ENCODE peak calls at places on chromosome 4, in eight cellular contexts. I is stomach, G is esophagus muscularis mucosa, L is K562, Z is transverse colon, C is GM12878, O is suprapubic skin, F is SK-N-SH. Q is an unnamed sample.

GRCh38 chr4:26860922-26861433 is 337 bp downstream of the STIM2 start:
- DNase-seq in C (no peak), I (peak), F (peak), G (no peak), L (no peak), O (peak), Z (peak), Q (peak)

GRCh38 chr4:25883565-25883964 is 20.8 kb upstream of the SEL1L3 start:
- DNase-seq in G (no peak), Z (no peak), F (no peak), O (no peak), C (no peak), I (no peak), L (no peak), Q (no peak)

GRCh38 chr4:138087181-138087714 is 154.9 kb downstream of the SLC7A11 start:
- DNase-seq in F (no peak), O (no peak), C (no peak), Z (no peak), I (no peak), L (no peak), G (no peak), Q (no peak)

GRCh38 chr4:148284526-148285193 is 157.6 kb downstream of the NR3C2 start:
- DNase-seq in L (no peak), O (no peak), Z (no peak), C (no peak), I (no peak), G (no peak), F (peak), Q (no peak)

GRCh38 chr4:1055721-1056590 is 44.5 kb downstream of the FGFRL1 start:
- DNase-seq in L (peak), I (peak), F (peak), O (peak), G (no peak), Z (peak), C (no peak), Q (peak)

GRCh38 chr4:145843651-145844050 is 95.0 kb downstream of the ZNF827 start:
- DNase-seq in G (no peak), Z (no peak), I (no peak), F (no peak), L (no peak), O (no peak), C (no peak), Q (no peak)

GRCh38 chr4:141117935-141118334 is 15.3 kb downstream of the RNF150 start:
- DNase-seq in G (no peak), F (no peak), Z (no peak), C (no peak), L (no peak), O (no peak), I (no peak), Q (no peak)

GRCh38 chr4:55291227-55291629 is 54.8 kb upstream of the SRD5A3 start:
- DNase-seq in I (no peak), L (no peak), C (no peak), O (no peak), G (no peak), Z (no peak), F (no peak), Q (peak)

GRCh38 chr4:16772366-16772850 is 126.0 kb downstream of the LDB2 start:
- DNase-seq in Z (no peak), F (no peak), I (no peak), L (no peak), G (no peak), O (no peak), C (no peak), Q (no peak)

GRCh38 chr4:180665994-180666818 is 1577.0 kb upstream of the TENM3 start:
- DNase-seq in G (no peak), C (no peak), I (no peak), Z (no peak), O (no peak), L (peak), F (peak), Q (no peak)

GRCh38 chr4:85455942-85456341 is 19.0 kb upstream of the ARHGAP24 start:
- DNase-seq in G (no peak), Z (no peak), L (no peak), F (no peak), C (no peak), I (no peak), O (no peak), Q (no peak)

GRCh38 chr4:108477527-108478108 is 142.8 kb upstream of the RPL34 start:
- DNase-seq in O (no peak), I (no peak), L (no peak), F (no peak), G (no peak), C (no peak), Z (no peak), Q (no peak)

GRCh38 chr4:13541720-13542576 is 2.4 kb downstream of the NKX3-2 start:
- DNase-seq in O (no peak), C (no peak), G (peak), L (no peak), F (peak), Z (peak), I (no peak), Q (peak)

GRCh38 chr4:107801766-107802211 is 22.9 kb upstream of the SGMS2 start:
- DNase-seq in O (no peak), L (no peak), G (no peak), C (no peak), Z (no peak), I (no peak), F (no peak), Q (no peak)

GRCh38 chr4:148235809-148236208 is 206.4 kb downstream of the NR3C2 start:
- DNase-seq in O (no peak), G (no peak), L (no peak), I (no peak), C (no peak), F (no peak), Z (no peak), Q (no peak)

GRCh38 chr4:122577808-122578781 is 42.8 kb downstream of the IL21 start:
- DNase-seq in G (no peak), F (peak), I (peak), C (no peak), O (no peak), L (peak), Z (peak), Q (no peak)

GRCh38 chr4:76208005-76208765 is 5.4 kb downstream of the SCARB2 start:
- DNase-seq in C (no peak), O (peak), G (peak), F (peak), I (peak), Z (peak), L (no peak), Q (peak)

GRCh38 chr4:188534917-188535316 is 395.7 kb downstream of the TRIML1 start:
- DNase-seq in Z (no peak), I (no peak), G (no peak), C (no peak), O (no peak), F (no peak), L (no peak), Q (no peak)

GRCh38 chr4:94798808-94799207 is 41.1 kb downstream of the BMPR1B start:
- DNase-seq in O (no peak), L (no peak), Z (no peak), C (no peak), G (no peak), I (no peak), F (no peak), Q (no peak)

GRCh38 chr4:31959972-31960371 is 1239.8 kb downstream of the PCDH7 start:
- DNase-seq in O (no peak), I (no peak), Z (no peak), C (no peak), G (no peak), L (no peak), F (no peak), Q (no peak)

GRCh38 chr4:128924951-128925350 is 115.5 kb downstream of the JADE1 start:
- DNase-seq in Z (no peak), L (no peak), O (no peak), G (no peak), F (no peak), I (no peak), C (no peak), Q (no peak)

GRCh38 chr4:90061881-90062280 is 65.3 kb upstream of the CCSER1 start:
- DNase-seq in G (no peak), L (no peak), Z (no peak), C (no peak), I (no peak), O (no peak), F (no peak), Q (no peak)

GRCh38 chr4:37830640-37831039 is 4.2 kb downstream of the PGM2 start:
- DNase-seq in G (no peak), Z (no peak), O (no peak), C (no peak), I (no peak), F (no peak), L (no peak), Q (no peak)

GRCh38 chr4:1017706-1018105 is 6.3 kb downstream of the FGFRL1 start:
- DNase-seq in I (no peak), F (no peak), C (no peak), L (peak), G (no peak), Z (no peak), O (no peak), Q (no peak)

GRCh38 chr4:2042207-2042946 is 16.8 kb upstream of the NAT8L start:
- DNase-seq in C (no peak), F (peak), L (peak), Z (peak), G (no peak), O (peak), I (peak), Q (no peak)

GRCh38 chr4:6586715-6587325 is 11.8 kb downstream of the MAN2B2 start:
- DNase-seq in O (no peak), Z (no peak), C (no peak), L (no peak), G (no peak), I (no peak), F (no peak), Q (no peak)

GRCh38 chr4:155774033-155774432 is 15.2 kb downstream of the GUCY1B1 start:
- DNase-seq in F (no peak), L (no peak), O (no peak), C (no peak), G (no peak), Z (no peak), I (no peak), Q (no peak)

GRCh38 chr4:38510201-38510600 is 153.8 kb upstream of the KLF3 start:
- DNase-seq in Z (no peak), O (no peak), L (no peak), C (no peak), G (no peak), F (no peak), I (no peak), Q (no peak)

GRCh38 chr4:124111411-124111810 is 601.1 kb downstream of the ANKRD50 start:
- DNase-seq in O (no peak), C (no peak), L (no peak), F (no peak), I (no peak), Z (no peak), G (no peak), Q (no peak)

DNA sequence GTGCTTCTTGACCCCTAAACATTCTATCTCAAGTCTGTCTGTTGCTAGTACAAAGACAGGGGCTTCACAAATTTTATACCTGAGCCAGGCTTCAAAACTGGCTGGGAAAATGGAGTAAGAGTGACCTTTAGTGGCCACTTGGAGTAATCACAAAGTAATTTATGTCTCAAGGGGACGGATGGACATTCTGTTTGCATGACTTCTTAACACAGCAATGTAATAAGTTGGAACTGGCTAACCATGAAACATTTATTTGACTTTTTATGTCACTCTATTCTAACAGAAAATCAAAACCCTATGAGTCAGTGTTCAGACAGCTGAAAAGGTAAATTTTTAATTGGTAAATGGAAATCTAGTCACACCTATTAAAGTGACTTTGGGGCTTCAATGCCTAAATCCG is 600.6 kb downstream of the ANKRD50 start:
- DNase-seq in Z (no peak), G (no peak), O (no peak), I (no peak), C (no peak), L (no peak), F (peak), Q (no peak)
- TF ChIP-seq EP300 in Z (no peak), G (no peak), O (no peak), I (no peak), C (no peak), L (no peak), F (no peak), Q (no peak)

GRCh38 chr4:152778656-152779512 is 646 bp downstream of the TIGD4 start:
- DNase-seq in F (peak), O (no peak), Z (peak), I (peak), G (no peak), C (no peak), L (no peak), Q (peak)
- TF ChIP-seq POLR2AphosphoS5 in F (no peak), O (no peak), Z (no peak), I (no peak), G (no peak), C (no peak), L (no peak), Q (no peak)

DNA sequence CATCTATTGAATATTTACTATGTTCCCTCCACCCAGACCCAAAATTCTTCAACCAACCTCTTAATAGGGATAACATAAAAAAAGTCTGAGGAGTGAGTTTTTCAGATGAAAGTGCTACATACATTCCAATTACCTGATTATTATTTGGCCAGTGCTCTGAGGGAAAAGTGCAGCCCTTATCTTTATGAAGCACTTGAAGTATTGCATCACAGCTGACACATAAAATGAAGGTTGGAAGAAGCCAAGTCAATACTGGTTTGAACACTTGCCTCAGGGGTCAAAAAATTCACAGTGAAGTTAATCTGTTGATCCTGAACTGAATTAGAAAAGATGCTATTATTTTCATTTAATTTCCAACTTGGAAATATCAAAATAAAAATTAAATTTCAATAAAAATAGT is 498.9 kb downstream of the INPP4B start:
- DNase-seq in C (no peak), O (no peak), I (no peak), L (no peak), Z (no peak), G (no peak), F (no peak), Q (no peak)
- TF ChIP-seq EP300 in C (no peak), O (no peak), I (no peak), L (no peak), Z (no peak), G (no peak), F (no peak), Q (no peak)

GRCh38 chr4:171817026-171817425 is 3.8 kb downstream of the GALNTL6 start:
- DNase-seq in C (no peak), Z (no peak), G (no peak), L (no peak), O (no peak), I (no peak), F (no peak), Q (no peak)

GRCh38 chr4:171814545-171814944 is 1.3 kb downstream of the GALNTL6 start:
- DNase-seq in I (no peak), L (no peak), F (no peak), O (no peak), G (no peak), C (no peak), Z (no peak), Q (no peak)

GRCh38 chr4:171812377-171813194 is 618 bp upstream of the GALNTL6 start:
- DNase-seq in I (no peak), G (peak), O (no peak), Z (no peak), F (peak), C (no peak), L (no peak), Q (peak)

GRCh38 chr4:171809854-171810253 is 3.4 kb upstream of the GALNTL6 start:
- DNase-seq in C (no peak), O (no peak), G (no peak), L (no peak), I (no peak), F (no peak), Z (no peak), Q (no peak)

GRCh38 chr4:171813195-171813955 is at the start of gene GALNTL6:
- DNase-seq in O (no peak), F (peak), Z (no peak), L (no peak), G (no peak), I (no peak), C (no peak), Q (peak)
- TF ChIP-seq POLR2AphosphoS5 in O (no peak), F (no peak), Z (no peak), L (no peak), G (no peak), I (no peak), C (no peak), Q (no peak)

GRCh38 chr4:173526034-173526482 is 4.0 kb downstream of the HAND2 start:
- DNase-seq in G (peak), I (no peak), F (peak), Z (no peak), L (no peak), C (no peak), O (no peak), Q (peak)

GRCh38 chr4:173527103-173527876 is 2.7 kb downstream of the HAND2 start:
- DNase-seq in Z (no peak), O (no peak), F (no peak), C (no peak), G (peak), L (no peak), I (no peak), Q (peak)

GRCh38 chr4:173524218-173525117 is 5.6 kb downstream of the HAND2 start:
- DNase-seq in L (no peak), I (no peak), Z (no peak), C (no peak), G (peak), O (no peak), F (peak), Q (peak)

GRCh38 chr4:173526724-173527102 is 3.3 kb downstream of the HAND2 start:
- DNase-seq in O (no peak), G (peak), C (no peak), F (peak), L (no peak), Z (no peak), I (no peak), Q (peak)

DNA sequence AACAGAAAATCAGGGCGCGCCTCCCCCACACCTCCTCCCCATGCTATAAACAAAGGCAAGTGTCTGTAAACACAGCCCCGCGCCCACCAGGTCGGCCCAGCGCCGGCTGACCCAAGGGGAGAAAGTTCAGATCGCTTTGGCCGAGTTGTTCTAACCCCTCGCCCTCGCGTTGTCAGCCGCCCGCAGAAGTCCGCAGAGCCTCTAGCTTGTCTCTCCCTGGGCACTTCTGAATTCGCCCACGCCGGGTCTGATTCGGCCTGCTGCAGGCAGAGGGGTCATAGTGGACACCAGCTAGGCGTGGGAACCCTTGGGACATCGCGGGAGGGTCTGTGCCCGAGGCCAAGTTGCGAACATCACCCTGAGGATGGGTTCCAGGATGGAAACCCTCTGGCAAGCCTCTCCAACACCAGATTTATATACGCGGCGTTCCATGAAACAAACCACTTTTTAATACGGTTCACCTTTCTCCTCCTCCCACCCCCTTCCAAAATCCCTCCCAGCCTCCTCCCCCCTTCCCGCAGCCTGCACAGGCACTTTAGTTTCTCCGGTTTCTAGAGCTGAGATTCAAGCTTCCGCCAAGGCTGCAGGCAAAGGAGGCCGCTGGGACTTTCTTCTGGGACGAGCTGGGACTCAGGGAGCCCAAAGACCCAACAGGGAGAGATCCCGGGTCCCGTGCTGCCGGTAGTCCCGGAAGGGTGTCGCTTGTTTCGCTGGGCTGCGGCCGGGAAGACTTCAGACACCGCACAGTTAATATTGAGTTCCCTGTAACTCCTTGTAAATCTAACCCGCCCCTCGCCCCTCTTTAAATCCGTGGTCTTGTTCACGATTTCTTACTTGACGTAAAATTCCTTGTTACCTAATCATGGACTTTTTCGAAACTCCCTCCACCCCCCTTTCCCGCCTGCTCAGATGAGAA is 4.7 kb downstream of the HAND2 start:
- DNase-seq in Z (no peak), F (peak), C (no peak), O (no peak), G (peak), I (no peak), L (no peak), Q (peak)
- TF ChIP-seq EP300 in Z (no peak), F (no peak), C (no peak), O (no peak), G (no peak), I (no peak), L (no peak), Q (no peak)

GRCh38 chr4:176841730-176842129 is 49.0 kb upstream of the VEGFC start:
- DNase-seq in Z (no peak), L (no peak), G (no peak), F (no peak), O (no peak), C (no peak), I (no peak), Q (no peak)
- TF ChIP-seq POLR2AphosphoS5 in Z (no peak), L (no peak), G (no peak), F (peak), O (no peak), C (no peak), I (no peak), Q (no peak)

DNA sequence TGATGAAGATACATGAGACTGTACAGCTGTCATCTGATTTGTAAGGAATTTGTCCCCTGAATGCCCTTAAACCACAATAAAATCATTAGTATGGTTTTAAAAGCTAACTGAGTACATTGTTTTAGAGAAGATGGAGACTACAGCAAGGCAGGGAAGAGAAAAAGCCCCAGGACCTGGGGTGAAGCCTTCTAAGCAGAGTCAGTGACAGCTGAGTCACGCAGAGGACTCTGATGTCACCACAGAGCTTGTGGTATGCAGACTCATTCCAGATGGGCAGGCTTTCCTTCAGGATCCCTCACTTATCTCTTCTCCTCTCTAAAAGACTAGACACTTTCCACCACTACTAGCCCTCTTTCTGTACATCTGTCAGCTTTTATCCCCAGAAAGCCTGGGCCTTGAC is 97.1 kb upstream of the ATOH1 start:
- DNase-seq in Z (no peak), G (no peak), O (no peak), F (peak), L (no peak), I (no peak), C (no peak), Q (no peak)
- TF ChIP-seq EP300 in Z (no peak), G (no peak), O (no peak), F (no peak), L (no peak), I (no peak), C (no peak), Q (no peak)

GRCh38 chr4:189940178-189941004 is at the start of gene FRG1:
- DNase-seq in O (peak), G (peak), L (peak), I (peak), F (peak), Z (peak), C (peak), Q (peak)
- TF ChIP-seq POLR2AphosphoS5 in O (no peak), G (peak), L (peak), I (peak), F (peak), Z (peak), C (peak), Q (peak)

Q was measured in sigmoid colon.